ENCODE peak calls at places on chromosomes 5 and 9, in four cellular contexts. I, N, V and D are unnamed samples.

GRCh38 chr9:120330031-120330430 is 249.9 kb downstream of the CDK5RAP2 start:
- DNase-seq in N (no peak), V (no peak), I (no peak), D (no peak)

GRCh38 chr5:161023591-161023990 is 171.6 kb upstream of the ATP10B start:
- DNase-seq in V (no peak), N (no peak), I (no peak), D (no peak)

GRCh38 chr5:93225748-93226147 is 355.3 kb downstream of the NR2F1-AS1 start:
- DNase-seq in V (no peak), I (no peak), N (no peak), D (peak)

GRCh38 chr9:98867434-98868168 is 60.1 kb downstream of the GALNT12 start:
- DNase-seq in I (no peak), N (no peak), V (peak), D (no peak)

GRCh38 chr9:88447431-88447830 is 59.2 kb downstream of the SPIN1 start:
- DNase-seq in V (no peak), I (no peak), N (no peak), D (no peak)

GRCh38 chr9:102499468-102499867 is 495.7 kb upstream of the CYLC2 start:
- DNase-seq in N (no peak), V (no peak), I (no peak), D (no peak)

GRCh38 chr5:152364172-152364571 is 40.9 kb downstream of the NMUR2 start:
- DNase-seq in N (no peak), I (no peak), V (no peak), D (no peak)

GRCh38 chr5:15937708-15938107 is 241.9 kb downstream of the MARCHF11 start:
- DNase-seq in N (no peak), I (no peak), V (no peak), D (no peak)

GRCh38 chr5:141969783-141970741 is 1.2 kb downstream of the RNF14 start:
- DNase-seq in V (peak), I (no peak), N (peak), D (peak)

GRCh38 chr5:55176176-55176818 is 3.3 kb upstream of the CDC20B start:
- DNase-seq in V (no peak), I (no peak), N (peak), D (no peak)

GRCh38 chr9:128685636-128686489 is 3.2 kb upstream of the SET start:
- DNase-seq in V (no peak), I (no peak), N (peak), D (no peak)

GRCh38 chr9:71146511-71146910 is 25.1 kb upstream of the TRPM3 start:
- DNase-seq in N (no peak), I (no peak), V (no peak), D (no peak)

GRCh38 chr5:141734501-141735231 is 52.6 kb upstream of the ARAP3 start:
- DNase-seq in V (peak), I (no peak), N (peak), D (peak)

GRCh38 chr9:115627511-115627910 is 509.6 kb upstream of the TNC start:
- DNase-seq in I (no peak), V (no peak), N (no peak), D (no peak)

GRCh38 chr9:125258832-125259534 is 2.6 kb upstream of the GAPVD1 start:
- DNase-seq in I (no peak), N (no peak), V (no peak), D (no peak)

GRCh38 chr9:18520395-18520794 is 46.4 kb downstream of the ADAMTSL1 start:
- DNase-seq in I (no peak), N (no peak), V (peak), D (no peak)

GRCh38 chr9:124389146-124389939 is 25.9 kb downstream of the PSMB7 start:
- DNase-seq in V (no peak), N (no peak), I (no peak), D (no peak)

GRCh38 chr5:109200221-109200620 is 209.6 kb downstream of the PJA2 start:
- DNase-seq in I (no peak), V (no peak), N (no peak), D (no peak)

GRCh38 chr9:90774682-90775081 is 26.9 kb upstream of the SYK start:
- DNase-seq in N (peak), V (no peak), I (no peak), D (no peak)

GRCh38 chr5:157072508-157072907 is 13.6 kb upstream of the HAVCR1 start:
- DNase-seq in I (no peak), V (no peak), N (no peak), D (no peak)